ENCODE peak calls at places on chromosomes 11 and 22, in ten cellular contexts. S, M, Q, B, U, Z, E, W, I and T are unnamed samples. For H3K4me1, the result is how much of the 10 kb centered on the place peaks cover.

GRCh38 chr11:8403310-8403709 is 139.6 kb upstream of the LMO1 start:
- DNase-seq in Z (no peak), M (no peak), S (no peak), U (peak), Q (no peak), W (no peak), E (no peak), B (no peak), I (no peak), T (no peak)

GRCh38 chr22:42742940-42743339 is 22.3 kb upstream of the A4GALT start:
- DNase-seq in I (no peak), M (no peak), Z (no peak), B (no peak), S (peak), W (no peak), Q (no peak), E (no peak), U (no peak), T (no peak)

GRCh38 chr11:105297463-105297862 is 157.9 kb upstream of the CARD18 start:
- DNase-seq in I (no peak), W (peak), Z (no peak), Q (no peak), S (no peak), M (no peak), E (no peak), U (no peak), B (no peak), T (no peak)

GRCh38 chr11:130798280-130798679 is 118.0 kb downstream of the SNX19 start:
- DNase-seq in B (no peak), Q (no peak), E (no peak), S (no peak), W (no peak), M (no peak), U (no peak), I (no peak), Z (no peak), T (no peak)

GRCh38 chr11:126246636-126247035 is 22.1 kb downstream of the SRPRA start:
- DNase-seq in B (no peak), W (no peak), Z (no peak), S (no peak), E (no peak), U (no peak), M (no peak), I (no peak), Q (no peak), T (no peak)

GRCh38 chr11:45918331-45918941 is 759 bp upstream of the PEX16 start:
- DNase-seq in Z (peak), S (peak), Q (peak), E (peak), I (peak), U (peak), B (no peak), W (peak), M (no peak), T (peak)

GRCh38 chr11:57881647-57882046 is 120.0 kb downstream of the CTNND1 start:
- DNase-seq in E (peak), B (no peak), Q (no peak), M (no peak), S (no peak), Z (no peak), W (peak), I (no peak), U (no peak), T (no peak)

GRCh38 chr11:94315664-94316063 is 11.3 kb downstream of the IZUMO1R start:
- DNase-seq in I (no peak), Z (no peak), B (no peak), E (no peak), S (no peak), M (no peak), W (no peak), Q (no peak), U (peak), T (no peak)

GRCh38 chr11:28738549-28738948 is 630.4 kb downstream of the METTL15 start:
- DNase-seq in Z (no peak), W (no peak), M (no peak), B (no peak), E (no peak), I (no peak), Q (no peak), S (no peak), U (no peak), T (no peak)

GRCh38 chr11:35683728-35684339 is 21.3 kb downstream of the TRIM44 start:
- DNase-seq in B (no peak), E (no peak), M (no peak), I (no peak), Z (no peak), U (no peak), Q (no peak), W (no peak), S (no peak), T (no peak)

GRCh38 chr11:124667601-124668000 is 5.9 kb downstream of the SIAE start:
- DNase-seq in Q (no peak), S (no peak), W (no peak), U (no peak), M (no peak), I (no peak), Z (no peak), E (no peak), B (no peak), T (no peak)

GRCh38 chr11:11414996-11415395 is 61.9 kb upstream of the CSNK2A3 start:
- DNase-seq in Q (no peak), U (no peak), Z (no peak), W (no peak), B (no peak), M (no peak), E (no peak), S (no peak), I (no peak), T (no peak)

GRCh38 chr11:112289588-112290461 is 29.2 kb upstream of the PLET1 start:
- DNase-seq in I (peak), Z (peak), B (no peak), U (peak), W (peak), M (no peak), E (peak), S (peak), Q (peak), T (peak)

GRCh38 chr11:3989891-3990290 is 104.7 kb upstream of the RRM1 start:
- DNase-seq in E (peak), Q (no peak), B (no peak), Z (no peak), I (no peak), U (no peak), W (peak), M (no peak), S (no peak), T (no peak)

GRCh38 chr11:59668188-59668949 is 468 bp downstream of the PATL1 start:
- DNase-seq in E (no peak), U (peak), Z (peak), S (peak), Q (peak), I (peak), M (peak), W (no peak), B (no peak), T (peak)

GRCh38 chr22:46012881-46013281 is 35.9 kb upstream of the WNT7B start:
- DNase-seq in W (no peak), B (no peak), I (no peak), M (no peak), Q (no peak), S (peak), Z (no peak), U (no peak), E (no peak), T (peak)

GRCh38 chr22:48239461-48240164 is 1477.2 kb downstream of the TBC1D22A start:
- DNase-seq in S (no peak), Z (peak), E (no peak), M (no peak), I (no peak), Q (peak), B (no peak), U (no peak), W (no peak), T (no peak)

GRCh38 chr11:42524534-42525227 is 787.1 kb upstream of the API5 start:
- DNase-seq in M (no peak), W (peak), E (no peak), Z (peak), B (no peak), I (peak), Q (peak), U (peak), S (peak), T (no peak)

GRCh38 chr22:48612077-48612995 is 1215.3 kb downstream of the BRD1 start:
- DNase-seq in Q (no peak), S (no peak), B (no peak), E (no peak), M (no peak), Z (no peak), I (no peak), W (no peak), U (no peak), T (no peak)

GRCh38 chr22:42026705-42027104 is 28.1 kb downstream of the WBP2NL start:
- DNase-seq in Z (no peak), Q (no peak), U (no peak), S (no peak), W (no peak), I (no peak), E (no peak), M (no peak), B (no peak), T (no peak)

GRCh38 chr11:61698173-61698965 is 18.2 kb downstream of the DAGLA start:
- DNase-seq in U (no peak), S (no peak), Z (no peak), B (no peak), W (peak), M (no peak), I (no peak), E (peak), Q (no peak), T (no peak)

GRCh38 chr11:61701298-61701993 is 21.3 kb downstream of the DAGLA start:
- DNase-seq in S (no peak), I (no peak), B (peak), Z (no peak), U (peak), M (no peak), W (no peak), E (no peak), Q (no peak), T (no peak)

GRCh38 chr11:61699737-61700160 is 19.6 kb downstream of the DAGLA start:
- DNase-seq in M (no peak), I (no peak), Q (no peak), Z (peak), U (no peak), W (no peak), S (peak), E (no peak), B (no peak), T (peak)

GRCh38 chr11:61700720-61701119 is 20.5 kb downstream of the DAGLA start:
- DNase-seq in S (no peak), I (no peak), E (no peak), B (no peak), Q (no peak), Z (no peak), W (no peak), M (no peak), U (no peak), T (no peak)

DNA sequence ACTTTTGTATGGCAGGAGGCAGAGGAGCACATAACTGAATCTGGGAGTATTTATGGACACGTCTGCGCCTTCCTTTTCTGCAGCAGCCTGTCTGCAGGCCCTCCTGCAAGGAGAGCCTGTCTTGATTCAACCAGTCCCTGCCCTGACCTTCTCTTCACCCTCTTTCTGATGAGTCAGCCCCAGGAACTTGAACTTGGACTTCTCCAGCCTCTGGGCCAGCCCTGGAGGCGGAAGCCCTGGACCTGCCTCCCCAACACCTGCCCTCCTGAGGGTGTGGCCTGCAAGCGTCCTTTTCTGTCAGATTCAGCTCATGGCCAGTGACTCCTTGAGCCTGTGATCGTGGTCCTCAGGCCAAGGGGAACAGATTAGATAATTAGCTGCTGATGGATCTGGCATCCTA is 20.0 kb downstream of the DAGLA start:
- DNase-seq in I (peak), W (no peak), U (peak), E (no peak), Z (peak), S (no peak), M (no peak), Q (no peak), B (peak), T (no peak)
- H3K4me1 ChIP-seq in I (under half), W (under half), U (under half), E (under half), Z (half or more), S (half or more), M (under half), Q (half or more), B (half or more), T (half or more)

GRCh38 chr11:128463975-128464374 is 123.4 kb downstream of the ETS1 start:
- DNase-seq in E (no peak), U (no peak), M (no peak), B (no peak), I (no peak), Z (no peak), W (no peak), S (no peak), Q (no peak), T (no peak)

GRCh38 chr11:128464878-128465277 is 122.5 kb downstream of the ETS1 start:
- DNase-seq in W (no peak), E (no peak), U (no peak), Z (no peak), M (no peak), B (no peak), Q (no peak), I (no peak), S (no peak), T (no peak)

GRCh38 chr11:128463386-128463829 is 124.0 kb downstream of the ETS1 start:
- DNase-seq in W (no peak), I (no peak), B (no peak), E (no peak), S (no peak), Z (no peak), Q (peak), U (no peak), M (no peak), T (no peak)

GRCh38 chr11:128462802-128463385 is 124.5 kb downstream of the ETS1 start:
- DNase-seq in U (no peak), Z (no peak), Q (no peak), M (no peak), E (peak), S (no peak), I (no peak), B (no peak), W (peak), T (no peak)

DNA sequence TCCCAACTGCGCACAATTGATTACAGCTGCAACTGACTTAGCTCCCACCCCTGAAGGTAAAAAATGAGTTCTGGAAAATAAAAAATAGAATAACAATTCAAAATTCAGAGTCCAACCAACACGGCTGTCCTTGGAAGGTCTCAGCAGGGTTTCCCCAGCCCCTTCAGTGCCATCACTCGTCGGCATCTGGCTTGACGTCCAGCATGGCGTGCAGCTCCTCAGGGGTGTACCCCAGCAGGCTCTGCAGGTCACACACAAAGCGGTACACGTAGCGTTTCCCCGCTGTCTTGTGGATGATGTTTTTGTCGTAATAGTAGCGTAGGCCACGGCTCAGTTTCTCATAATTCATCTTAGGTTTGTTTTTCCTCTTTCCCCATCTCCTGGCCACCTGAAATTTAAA is 125.2 kb downstream of the ETS1 start:
- DNase-seq in B (no peak), S (no peak), M (no peak), W (no peak), I (no peak), U (no peak), E (no peak), Z (no peak), Q (no peak), T (no peak)
- H3K4me1 ChIP-seq in B (under half), S (half or more), M (under half), W (half or more), I (under half), U (under half), E (half or more), Z (under half), Q (half or more), T (under half)

GRCh38 chr11:114482114-114482513 is 42.8 kb downstream of the REXO2 start:
- DNase-seq in I (no peak), Q (no peak), U (no peak), B (no peak), E (no peak), S (no peak), W (no peak), Z (no peak), M (no peak), T (no peak)
- H3K4me1 ChIP-seq in I (under half), Q (under half), U (under half), B (under half), E (under half), S (under half), W (under half), Z (under half), M (under half), T (under half)

GRCh38 chr22:37163618-37164534 is 14.2 kb upstream of the IL2RB start:
- DNase-seq in E (no peak), Q (no peak), M (no peak), Z (no peak), U (no peak), B (no peak), S (no peak), I (no peak), W (peak), T (no peak)

GRCh38 chr22:37164535-37164887 is 14.8 kb upstream of the IL2RB start:
- DNase-seq in I (no peak), Z (no peak), B (no peak), W (no peak), E (no peak), Q (no peak), M (no peak), U (no peak), S (no peak), T (no peak)

GRCh38 chr22:37162221-37163095 is 12.7 kb upstream of the IL2RB start:
- DNase-seq in I (no peak), E (peak), U (no peak), Q (no peak), B (no peak), Z (no peak), M (no peak), S (no peak), W (peak), T (peak)

GRCh38 chr22:37161442-37161841 is 11.7 kb upstream of the IL2RB start:
- DNase-seq in B (peak), Z (no peak), W (peak), S (no peak), U (no peak), Q (no peak), M (no peak), E (no peak), I (no peak), T (no peak)

GRCh38 chr22:37163096-37163489 is 13.4 kb upstream of the IL2RB start:
- DNase-seq in U (no peak), I (no peak), M (no peak), Q (no peak), W (no peak), B (no peak), E (no peak), S (no peak), Z (no peak), T (no peak)
- H3K4me1 ChIP-seq in U (under half), I (under half), M (under half), Q (under half), W (half or more), B (under half), E (half or more), S (under half), Z (under half), T (under half)

GRCh38 chr22:23386245-23386631 is 193.9 kb downstream of the IGLL1 start:
- DNase-seq in W (no peak), M (no peak), U (no peak), I (no peak), B (no peak), Z (no peak), S (no peak), E (no peak), Q (no peak), T (no peak)
- H3K4me1 ChIP-seq in W (under half), M (under half), U (under half), I (under half), B (under half), Z (under half), S (under half), E (under half), Q (under half), T (under half)

GRCh38 chr11:27229511-27230174 is 133.4 kb downstream of the CCDC34 start:
- DNase-seq in W (no peak), S (no peak), U (no peak), Q (no peak), M (no peak), I (no peak), B (no peak), E (no peak), Z (no peak), T (no peak)
- H3K4me1 ChIP-seq in W (under half), S (under half), U (under half), Q (under half), M (under half), I (under half), B (under half), E (under half), Z (under half), T (under half)

GRCh38 chr22:38271101-38271500 is 1.7 kb downstream of the TMEM184B start:
- DNase-seq in B (no peak), Z (no peak), I (no peak), U (no peak), E (no peak), M (no peak), Q (no peak), W (no peak), S (no peak), T (no peak)

GRCh38 chr22:38272373-38273134 is at the start of gene TMEM184B:
- DNase-seq in I (peak), M (no peak), W (peak), B (peak), Z (peak), E (peak), S (peak), Q (no peak), U (peak), T (peak)

GRCh38 chr22:38271927-38272372 is 860 bp downstream of the TMEM184B start:
- DNase-seq in I (peak), W (peak), S (no peak), U (no peak), B (no peak), Z (peak), M (no peak), E (peak), Q (no peak), T (peak)

GRCh38 chr22:38269466-38269865 is 3.3 kb downstream of the TMEM184B start:
- DNase-seq in Z (no peak), Q (no peak), S (no peak), I (no peak), B (no peak), E (no peak), W (no peak), U (no peak), M (no peak), T (no peak)

GRCh38 chr22:38270091-38270972 is 2.5 kb downstream of the TMEM184B start:
- DNase-seq in Q (no peak), U (no peak), M (no peak), B (no peak), Z (no peak), E (no peak), W (no peak), S (no peak), I (no peak), T (no peak)
- H3K4me1 ChIP-seq in Q (half or more), U (under half), M (under half), B (under half), Z (half or more), E (half or more), W (under half), S (half or more), I (under half), T (under half)